ENCODE peak calls at places on chromosomes 7 and 10, in four cellular contexts. J is WTC11, M is SK-N-SH, R is GM12878. U is an unnamed sample.

GRCh38 chr10:112126172-112126571 is 57.4 kb downstream of the GPAM start:
- DNase-seq in J (no peak), M (peak), R (no peak), U (no peak)

GRCh38 chr10:128150045-128150493 is 23.8 kb upstream of the MKI67 start:
- DNase-seq in J (peak), M (peak), R (no peak), U (peak)

GRCh38 chr10:119445311-119445934 is 97.1 kb downstream of the RGS10 start:
- DNase-seq in J (peak), M (peak), R (no peak), U (peak)

GRCh38 chr10:133439517-133440461 is 14.0 kb upstream of the SCART1 start:
- DNase-seq in J (no peak), M (peak), R (no peak), U (no peak)

GRCh38 chr7:22193361-22194016 is 163.5 kb downstream of the RAPGEF5 start:
- DNase-seq in J (peak), M (no peak), R (no peak), U (no peak)

GRCh38 chr7:14606101-14606500 is 296.4 kb downstream of the DGKB start:
- DNase-seq in J (no peak), M (no peak), R (no peak), U (no peak)

GRCh38 chr10:132001238-132001977 is 19.7 kb upstream of the BNIP3 start:
- DNase-seq in J (peak), M (no peak), R (no peak), U (peak)

GRCh38 chr10:125132331-125132730 is 28.0 kb downstream of the CTBP2 start:
- DNase-seq in J (no peak), M (no peak), R (no peak), U (no peak)

GRCh38 chr7:38825721-38826440 is 83.1 kb downstream of the VPS41 start:
- DNase-seq in J (no peak), M (no peak), R (no peak), U (no peak)

GRCh38 chr10:69451784-69452251 is 553 bp downstream of the TSPAN15 start:
- DNase-seq in J (peak), M (peak), R (no peak), U (no peak)

GRCh38 chr10:100551733-100552132 is 16.0 kb downstream of the HIF1AN start:
- DNase-seq in J (no peak), M (no peak), R (no peak), U (no peak)

GRCh38 chr7:132935608-132936007 is 146.3 kb downstream of the CHCHD3 start:
- DNase-seq in J (no peak), M (no peak), R (no peak), U (no peak)

GRCh38 chr10:86333813-86334514 is 32.6 kb downstream of the GRID1 start:
- DNase-seq in J (no peak), M (no peak), R (no peak), U (no peak)

GRCh38 chr7:158704524-158705233 is at the start of gene NCAPG2:
- DNase-seq in J (peak), M (peak), R (peak), U (peak)
- TF ChIP-seq CTCF in J (no peak), M (no peak), R (no peak), U (peak)

GRCh38 chr7:157310676-157311185 is 26.1 kb upstream of the DNAJB6 start:
- DNase-seq in J (peak), M (peak), R (no peak), U (no peak)
- TF ChIP-seq USF1 in J (no peak), M (no peak), R (no peak), U (no peak)

GRCh38 chr10:93542358-93542791 is 24.1 kb upstream of the FFAR4 start:
- DNase-seq in J (no peak), M (peak), R (no peak), U (no peak)
- TF ChIP-seq CTCF in J (no peak), M (no peak), R (no peak), U (no peak)

GRCh38 chr10:80700252-80700651 is 162.6 kb downstream of the SH2D4B start:
- DNase-seq in J (no peak), M (no peak), R (no peak), U (no peak)

GRCh38 chr10:80690434-80690833 is 152.7 kb downstream of the SH2D4B start:
- DNase-seq in J (no peak), M (no peak), R (no peak), U (no peak)

GRCh38 chr10:80699602-80700039 is 161.9 kb downstream of the SH2D4B start:
- DNase-seq in J (peak), M (peak), R (no peak), U (peak)

GRCh38 chr10:80697926-80698325 is 160.2 kb downstream of the SH2D4B start:
- DNase-seq in J (no peak), M (no peak), R (no peak), U (no peak)

GRCh38 chr10:80694930-80695329 is 157.2 kb downstream of the SH2D4B start:
- DNase-seq in J (no peak), M (no peak), R (no peak), U (no peak)
- TF ChIP-seq USF1 in J (no peak), M (no peak), R (no peak), U (no peak)

U was measured in K562.